ENCODE peak calls at places on chromosomes 2 and 18, in four cellular contexts. G, J, K and I are unnamed samples.

GRCh38 chr2:14633451-14634211 is 1.1 kb downstream of the LRATD1 start:
- DNase-seq in G (no peak), J (peak), K (peak), I (peak)

GRCh38 chr2:203857656-203858055 is 9.9 kb upstream of the CTLA4 start:
- DNase-seq in G (no peak), J (no peak), K (no peak), I (no peak)

GRCh38 chr2:205117125-205117524 is 565.2 kb upstream of the NRP2 start:
- DNase-seq in G (no peak), J (no peak), K (no peak), I (no peak)

GRCh38 chr18:55420665-55420964 is 167.4 kb downstream of the TCF4 start:
- DNase-seq in G (no peak), J (no peak), K (no peak), I (no peak)

GRCh38 chr2:201952212-201952611 is 81.4 kb upstream of the FZD7 start:
- DNase-seq in G (no peak), J (peak), K (no peak), I (no peak)

GRCh38 chr2:100752628-100753333 is 67.2 kb upstream of the NPAS2 start:
- DNase-seq in G (no peak), J (no peak), K (no peak), I (no peak)

GRCh38 chr2:109437325-109438090 is 176.3 kb downstream of the SEPTIN10 start:
- DNase-seq in G (no peak), J (no peak), K (no peak), I (peak)

GRCh38 chr2:128501700-128502099 is 183.0 kb upstream of the HS6ST1 start:
- DNase-seq in G (no peak), J (no peak), K (no peak), I (no peak)

GRCh38 chr2:149334156-149334555 is 3.8 kb downstream of the LYPD6 start:
- DNase-seq in G (no peak), J (no peak), K (no peak), I (no peak)

GRCh38 chr2:149333636-149334035 is 3.2 kb downstream of the LYPD6 start:
- DNase-seq in G (no peak), J (no peak), K (no peak), I (no peak)

GRCh38 chr2:149342509-149342908 is 12.1 kb downstream of the LYPD6 start:
- DNase-seq in G (no peak), J (no peak), K (no peak), I (no peak)

GRCh38 chr2:149344105-149344504 is 13.7 kb downstream of the LYPD6 start:
- DNase-seq in G (no peak), J (no peak), K (no peak), I (no peak)

DNA sequence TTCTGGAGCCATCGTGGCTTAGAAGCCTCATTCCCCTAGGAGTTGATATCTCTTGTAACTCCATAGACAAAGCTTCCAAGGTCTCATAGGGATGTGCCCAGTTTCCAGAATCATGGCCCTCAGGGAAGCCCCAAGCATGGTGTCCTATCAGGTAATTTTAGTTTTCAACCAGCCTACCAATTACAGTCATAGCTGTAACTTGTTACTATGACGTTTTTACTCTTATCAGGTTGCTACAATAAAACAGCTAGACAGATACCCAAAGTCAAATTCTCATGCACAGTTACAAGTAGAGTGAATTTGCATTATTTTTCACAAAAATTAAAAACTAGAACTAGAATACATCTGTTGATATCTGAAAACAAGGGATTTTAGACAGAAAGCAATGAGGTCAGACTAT is 8.9 kb downstream of the LYPD6 start:
- DNase-seq in G (no peak), J (no peak), K (no peak), I (no peak)
- H3K27ac ChIP-seq in G (no peak), J (no peak), K (no peak), I (no peak)

DNA sequence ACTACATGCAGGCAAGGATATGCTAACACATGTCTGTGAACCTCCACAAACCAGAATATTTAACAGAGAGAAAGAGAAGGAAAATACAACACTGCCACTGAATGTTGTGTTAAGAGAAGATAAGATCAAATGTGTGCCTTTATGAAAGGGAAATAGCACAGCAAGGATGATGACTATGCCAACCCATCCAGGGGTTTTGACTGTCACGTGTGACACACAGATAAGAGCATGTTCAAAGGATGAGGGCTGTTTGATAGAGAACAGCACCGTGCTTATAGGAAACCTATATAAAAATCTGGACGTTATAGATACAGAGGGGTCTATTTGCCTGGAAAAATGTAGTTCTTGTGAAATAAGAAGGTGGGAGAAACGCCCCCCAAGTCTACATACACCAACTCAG is 911.8 kb downstream of the CPS1 start:
- DNase-seq in G (no peak), J (no peak), K (no peak), I (no peak)
- TF ChIP-seq CTCF in G (no peak), J (no peak), K (no peak), I (no peak)

DNA sequence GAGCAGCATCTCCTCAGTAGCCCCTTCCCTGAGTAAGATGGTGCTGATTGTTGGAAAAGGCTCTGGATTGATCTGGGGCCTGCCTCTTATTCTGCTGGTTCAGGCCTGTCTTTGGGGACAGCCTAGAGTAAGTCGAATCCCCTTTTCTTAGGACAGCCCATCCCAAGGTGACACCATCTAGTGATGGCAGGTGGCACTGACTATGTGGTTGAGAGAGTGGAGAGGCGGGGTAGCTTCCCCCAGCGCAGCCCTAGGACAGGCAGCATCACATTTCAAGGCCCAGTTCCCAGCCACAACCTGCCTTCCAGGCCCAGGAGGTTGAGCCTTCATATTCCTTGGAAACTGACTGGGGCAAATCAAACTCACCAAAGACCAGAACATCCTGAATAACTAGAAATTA is 69.1 kb upstream of the B3GNT7 start:
- DNase-seq in G (no peak), J (no peak), K (no peak), I (no peak)
- H3K27ac ChIP-seq in G (no peak), J (peak), K (no peak), I (no peak)

DNA sequence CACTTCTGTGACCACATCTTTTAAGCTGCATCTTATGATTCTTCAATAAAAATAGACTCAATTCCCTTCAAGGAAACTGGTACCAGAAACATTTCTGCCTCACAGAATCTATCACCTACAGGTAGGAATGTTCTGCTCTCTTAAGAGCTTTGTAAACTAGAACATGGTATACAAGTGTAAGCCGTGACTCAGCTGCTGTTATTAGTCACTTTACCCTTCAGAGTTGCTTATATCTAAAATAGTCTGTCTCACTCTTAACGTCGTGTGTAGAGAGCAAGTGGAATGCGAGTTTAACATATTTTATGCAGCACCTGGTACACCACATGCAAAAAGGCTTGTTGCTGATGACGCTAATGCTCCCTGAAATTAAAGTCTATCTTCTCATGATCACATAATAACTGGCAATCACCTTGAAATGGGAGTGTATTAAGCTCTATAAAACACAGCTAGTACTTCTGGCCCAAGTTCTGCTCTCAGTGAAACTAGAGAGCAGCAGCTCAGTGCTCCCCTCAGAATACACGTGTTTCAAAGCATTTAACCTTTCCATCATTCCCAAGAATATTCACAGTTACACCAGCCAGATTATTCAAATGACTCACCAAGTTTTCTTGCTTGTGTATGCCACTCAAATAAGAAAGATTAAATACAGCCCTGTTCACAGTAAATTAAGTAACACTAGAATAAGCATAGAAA is 420.0 kb downstream of the ZEB2 start:
- DNase-seq in G (no peak), J (peak), K (no peak), I (no peak)
- TF ChIP-seq CTCF in G (no peak), J (no peak), K (no peak), I (no peak)

GRCh38 chr2:74439373-74440004 is 2.2 kb downstream of the RTKN start:
- DNase-seq in G (no peak), J (no peak), K (no peak), I (peak)

GRCh38 chr2:74441111-74441689 is 537 bp downstream of the RTKN start:
- DNase-seq in G (no peak), J (peak), K (no peak), I (no peak)

GRCh38 chr2:74438248-74438647 is 3.5 kb downstream of the RTKN start:
- DNase-seq in G (no peak), J (no peak), K (no peak), I (no peak)

GRCh38 chr2:74440378-74441110 is 1.2 kb downstream of the RTKN start:
- DNase-seq in G (no peak), J (peak), K (peak), I (peak)

DNA sequence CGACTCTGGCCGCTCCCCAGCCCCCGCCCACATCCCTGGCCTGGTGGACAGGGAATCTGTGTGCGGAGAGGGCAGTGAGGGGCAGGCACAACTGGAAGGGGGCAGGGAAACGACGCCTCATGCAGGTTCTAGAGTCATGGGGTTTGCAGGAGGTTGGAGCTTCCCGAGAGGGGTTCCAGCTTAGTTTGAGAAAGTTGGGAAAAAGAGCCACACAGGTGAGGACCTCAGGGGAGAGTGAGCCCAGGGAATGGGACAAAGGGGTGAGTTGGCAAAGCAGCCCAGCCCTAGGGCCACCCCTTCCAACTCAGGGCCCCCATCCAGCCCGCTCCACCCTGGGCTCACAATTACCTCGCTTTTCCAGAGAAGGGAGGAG is 1.7 kb downstream of the RTKN start:
- DNase-seq in G (no peak), J (peak), K (no peak), I (peak)
- H3K27ac ChIP-seq in G (peak), J (peak), K (peak), I (peak)